ENCODE peak calls at places on chromosomes 11 and 22, in five cellular contexts. H is breast epithelium, I is heart left ventricle, X is NB4, W is IMR-90. O is an unnamed sample.

GRCh38 chr11:13551834-13552233 is 56.0 kb upstream of the PTH start:
- DNase-seq in H (no peak), I (no peak), X (no peak), W (no peak), O (no peak)

GRCh38 chr11:6771926-6772898 is at the start of gene OR2AG2:
- DNase-seq in H (no peak), I (no peak), X (peak), W (no peak), O (no peak)

GRCh38 chr11:118917488-118918127 is 8.1 kb downstream of the BCL9L start:
- DNase-seq in H (no peak), I (no peak), X (peak), W (peak), O (no peak)

GRCh38 chr11:101113540-101113939 is 16.1 kb downstream of the PGR start:
- DNase-seq in H (no peak), I (no peak), X (no peak), W (no peak), O (no peak)

GRCh38 chr11:67120881-67121710 is 2.0 kb downstream of the KDM2A start:
- DNase-seq in H (no peak), I (peak), X (peak), W (peak), O (peak)

GRCh38 chr11:34274712-34275398 is 83.0 kb downstream of the ABTB2 start:
- DNase-seq in H (peak), I (peak), X (no peak), W (peak), O (peak)

GRCh38 chr11:40306938-40307548 is 1152.4 kb downstream of the LRRC4C start:
- DNase-seq in H (no peak), I (no peak), X (peak), W (peak), O (no peak)

GRCh38 chr11:64834723-64835615 is 9.5 kb downstream of the CDC42BPG start:
- DNase-seq in H (peak), I (no peak), X (no peak), W (no peak), O (no peak)

GRCh38 chr11:134632347-134633119 is 220.5 kb upstream of the B3GAT1 start:
- DNase-seq in H (no peak), I (peak), X (no peak), W (no peak), O (no peak)

GRCh38 chr22:49727881-49728563 is 99.7 kb downstream of the BRD1 start:
- DNase-seq in H (peak), I (no peak), X (no peak), W (no peak), O (no peak)

GRCh38 chr22:50546326-50547230 is 879 bp downstream of the KLHDC7B start:
- DNase-seq in H (no peak), I (no peak), X (no peak), W (no peak), O (no peak)

GRCh38 chr11:121687961-121688566 is 235.3 kb upstream of the SORL1-AS1 start:
- DNase-seq in H (no peak), I (no peak), X (no peak), W (peak), O (no peak)

GRCh38 chr22:40950888-40951794 is at the start of gene RBX1:
- DNase-seq in H (peak), I (peak), X (peak), W (peak), O (peak)
- TF ChIP-seq POLR2A in H (peak), I (peak), X (peak), W (peak), O (peak)

GRCh38 chr11:61917357-61918109 is at the start of gene RAB3IL1:
- DNase-seq in H (no peak), I (peak), X (no peak), W (no peak), O (peak)

GRCh38 chr11:61917043-61917356 is 366 bp downstream of the RAB3IL1 start:
- DNase-seq in H (no peak), I (no peak), X (no peak), W (no peak), O (peak)

GRCh38 chr11:61919113-61919840 is 1.9 kb upstream of the RAB3IL1 start:
- DNase-seq in H (no peak), I (no peak), X (no peak), W (no peak), O (peak)

GRCh38 chr11:61919841-61920631 is 2.7 kb upstream of the RAB3IL1 start:
- DNase-seq in H (no peak), I (no peak), X (no peak), W (no peak), O (peak)

DNA sequence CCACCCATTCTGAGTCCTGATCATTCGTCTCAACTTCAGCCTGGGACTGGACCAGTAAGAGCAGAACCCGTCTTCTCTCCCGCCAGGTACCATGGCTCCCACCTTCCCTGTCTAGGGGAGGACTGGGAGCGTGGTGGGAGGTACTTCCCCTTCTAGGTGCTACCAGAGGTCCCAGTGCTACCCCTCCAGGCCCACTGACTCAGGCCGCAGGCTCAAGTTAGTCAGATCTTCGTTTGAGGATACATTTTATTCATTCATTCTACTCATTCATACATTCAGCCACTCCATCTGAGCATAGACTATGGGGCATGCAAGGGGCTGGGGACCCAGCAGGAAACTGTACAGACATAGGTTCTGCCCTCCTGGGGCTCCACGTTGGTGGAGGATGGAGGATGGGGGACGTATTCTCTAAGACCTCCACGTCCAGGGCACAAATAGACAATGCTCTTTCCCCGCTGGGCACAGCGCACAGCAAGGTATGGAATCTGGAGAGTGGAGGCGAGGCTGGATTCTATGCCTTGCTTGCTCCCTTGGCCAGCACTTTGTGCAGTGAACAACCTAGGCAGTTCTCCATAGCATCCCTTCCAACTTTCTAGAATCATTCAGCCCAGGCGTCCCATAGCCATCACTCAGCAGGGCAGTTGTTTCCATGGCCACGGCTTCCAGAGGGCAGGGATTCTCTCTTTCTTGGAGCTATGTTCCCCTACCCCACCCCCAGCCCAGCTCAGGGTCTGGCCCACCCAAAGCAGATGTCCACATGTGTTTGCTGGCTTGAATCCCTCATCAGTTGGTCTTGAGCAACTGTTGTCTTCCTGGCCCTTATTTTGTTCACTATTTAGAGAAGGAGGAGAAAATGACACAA is 1.1 kb upstream of the RAB3IL1 start:
- DNase-seq in H (no peak), I (no peak), X (no peak), W (no peak), O (peak)
- H3K4me3 ChIP-seq in H (peak), I (no peak), X (no peak), W (no peak), O (peak)

DNA sequence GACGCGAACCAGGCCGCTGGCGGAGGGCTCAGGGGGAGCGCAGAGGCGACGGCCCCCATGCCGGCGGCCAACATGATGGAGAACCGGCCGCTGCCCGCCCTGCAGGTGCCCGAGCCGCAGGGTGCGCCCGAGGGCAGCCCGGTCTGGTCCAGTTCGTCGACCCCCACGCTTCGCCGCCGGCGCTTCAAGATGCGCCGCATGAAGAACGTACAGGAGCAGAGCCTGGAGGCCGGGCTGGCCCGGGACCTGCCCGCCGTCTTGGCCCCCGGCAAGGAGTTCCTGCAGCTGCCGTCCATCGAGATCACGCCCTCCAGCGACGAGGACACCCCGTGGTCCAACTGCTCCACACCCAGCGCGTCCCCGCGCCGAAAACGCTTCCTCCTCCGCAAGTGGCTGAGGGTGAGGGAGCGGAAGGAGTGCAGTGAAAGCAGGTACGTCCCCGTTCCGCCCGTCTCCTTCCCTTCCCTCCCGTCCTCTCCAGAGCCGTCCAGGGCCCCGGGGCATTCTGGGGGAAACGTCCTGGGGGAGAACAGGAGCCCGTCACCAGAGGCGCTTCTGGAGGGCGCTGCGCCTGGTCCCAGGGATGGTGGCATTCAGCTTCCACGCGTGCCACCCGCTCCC is 777 bp downstream of the GRAMD1B start:
- DNase-seq in H (no peak), I (peak), X (peak), W (peak), O (peak)
- TF ChIP-seq POLR2A in H (no peak), I (no peak), X (no peak), W (no peak), O (no peak)

GRCh38 chr11:2446590-2447252 is 1.9 kb downstream of the KCNQ1 start:
- DNase-seq in H (no peak), I (peak), X (peak), W (no peak), O (no peak)
- H3K4me3 ChIP-seq in H (no peak), I (no peak), X (no peak), W (no peak), O (peak)

GRCh38 chr11:66008095-66008467 is 3.7 kb upstream of the CST6 start:
- DNase-seq in H (no peak), I (no peak), X (no peak), W (no peak), O (no peak)

GRCh38 chr11:66007201-66007634 is 4.6 kb upstream of the CST6 start:
- DNase-seq in H (no peak), I (no peak), X (peak), W (no peak), O (no peak)

GRCh38 chr11:66006891-66007176 is 4.5 kb downstream of the BANF1 start:
- DNase-seq in H (no peak), I (no peak), X (no peak), W (no peak), O (no peak)

GRCh38 chr11:66004186-66004585 is 1.9 kb downstream of the BANF1 start:
- DNase-seq in H (no peak), I (no peak), X (no peak), W (no peak), O (no peak)

DNA sequence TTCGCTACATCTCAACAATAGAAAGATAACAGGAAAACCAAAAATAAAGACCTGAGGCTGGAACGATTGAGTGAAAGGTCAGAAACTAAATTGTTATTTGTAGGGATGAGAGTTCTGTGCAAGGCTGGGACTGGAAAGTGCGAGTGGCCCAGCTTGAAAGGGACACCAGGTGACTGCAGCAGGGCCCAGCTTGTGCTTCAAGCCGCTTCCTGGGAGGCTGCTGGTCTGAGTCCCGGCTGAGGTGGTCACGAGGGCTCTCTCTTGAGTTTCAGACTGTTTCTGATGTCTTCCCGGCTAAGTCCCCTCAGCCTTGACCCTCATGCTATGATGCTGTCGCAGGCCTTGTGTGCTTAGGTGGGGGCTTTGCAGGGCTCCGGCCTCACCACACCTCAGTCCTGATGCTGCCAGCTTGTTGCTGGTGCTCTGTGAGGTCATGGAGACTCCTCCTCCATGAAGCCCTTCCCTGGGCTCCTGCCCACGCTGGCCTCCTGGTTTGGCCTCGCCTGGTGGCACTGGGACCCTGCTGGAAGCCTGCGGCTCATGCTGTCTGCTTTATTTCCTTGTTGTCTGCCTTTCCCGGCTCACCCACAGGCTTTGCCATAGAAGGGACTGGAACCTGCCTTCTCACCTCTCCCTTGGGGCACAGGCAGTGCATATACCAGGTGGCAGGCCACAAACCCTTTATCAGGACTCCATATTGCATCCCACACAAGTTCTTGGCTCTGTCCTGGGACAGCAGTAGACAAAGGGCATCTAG is 4.0 kb downstream of the BANF1 start:
- DNase-seq in H (no peak), I (no peak), X (no peak), W (no peak), O (no peak)
- TF ChIP-seq POLR2A in H (no peak), I (no peak), X (no peak), W (no peak), O (no peak)

DNA sequence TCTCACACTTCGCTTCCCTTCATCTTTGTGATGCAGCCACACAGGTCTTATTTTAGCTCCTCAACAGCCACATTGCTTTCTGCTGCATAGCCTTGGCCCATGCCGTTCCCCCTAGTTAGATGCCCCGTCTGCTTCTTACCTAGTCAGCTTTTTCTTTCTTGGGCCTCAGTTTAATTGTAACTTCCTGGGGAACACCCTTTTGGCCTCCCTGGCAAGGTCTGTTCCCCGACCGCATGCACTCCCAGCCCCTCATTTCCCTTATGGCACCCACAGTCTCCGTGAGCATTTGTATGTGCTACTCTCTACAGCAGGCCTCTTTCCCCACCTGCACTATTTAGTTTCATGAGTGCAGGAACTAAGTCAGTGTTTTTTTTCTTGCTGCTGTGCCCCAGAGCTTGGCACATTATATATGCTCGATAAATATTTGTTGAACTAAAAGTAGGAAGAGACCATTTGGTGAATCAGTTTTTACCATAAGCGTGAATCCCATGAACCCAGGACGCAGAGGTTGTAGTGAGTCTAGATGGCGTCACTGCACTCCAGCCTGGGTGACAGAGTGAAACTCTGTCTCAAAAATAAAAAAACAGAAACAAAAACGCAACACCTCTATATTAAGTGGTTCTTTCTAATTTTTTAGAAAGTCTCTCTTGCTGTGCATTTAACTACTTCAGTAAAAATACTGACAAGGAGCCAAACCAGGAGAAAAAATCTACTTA is 38.5 kb downstream of the TNRC6B start:
- DNase-seq in H (no peak), I (no peak), X (no peak), W (no peak), O (no peak)
- H3K4me3 ChIP-seq in H (no peak), I (no peak), X (no peak), W (no peak), O (no peak)

DNA sequence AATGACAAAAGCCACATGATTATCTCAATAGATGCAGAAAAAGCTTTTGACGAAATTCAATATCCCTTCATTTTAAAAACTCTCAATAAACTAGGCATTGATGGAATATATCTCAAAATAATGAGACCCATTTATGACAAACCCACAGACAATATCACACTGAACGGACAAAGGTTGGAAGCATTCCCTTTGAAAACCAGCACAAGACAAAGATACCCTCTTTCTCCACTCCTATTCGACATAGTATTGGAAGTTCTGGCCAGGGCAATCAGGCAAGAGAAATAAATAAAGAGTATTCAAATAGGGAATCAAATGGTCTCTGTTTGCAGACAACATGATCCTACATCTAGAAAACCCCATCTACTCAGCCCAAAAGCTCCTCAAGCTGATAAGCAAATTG is 52.0 kb downstream of the CASP12 start:
- DNase-seq in H (no peak), I (no peak), X (no peak), W (no peak), O (no peak)
- TF ChIP-seq POLR2A in H (no peak), I (no peak), X (no peak), W (no peak), O (no peak)

DNA sequence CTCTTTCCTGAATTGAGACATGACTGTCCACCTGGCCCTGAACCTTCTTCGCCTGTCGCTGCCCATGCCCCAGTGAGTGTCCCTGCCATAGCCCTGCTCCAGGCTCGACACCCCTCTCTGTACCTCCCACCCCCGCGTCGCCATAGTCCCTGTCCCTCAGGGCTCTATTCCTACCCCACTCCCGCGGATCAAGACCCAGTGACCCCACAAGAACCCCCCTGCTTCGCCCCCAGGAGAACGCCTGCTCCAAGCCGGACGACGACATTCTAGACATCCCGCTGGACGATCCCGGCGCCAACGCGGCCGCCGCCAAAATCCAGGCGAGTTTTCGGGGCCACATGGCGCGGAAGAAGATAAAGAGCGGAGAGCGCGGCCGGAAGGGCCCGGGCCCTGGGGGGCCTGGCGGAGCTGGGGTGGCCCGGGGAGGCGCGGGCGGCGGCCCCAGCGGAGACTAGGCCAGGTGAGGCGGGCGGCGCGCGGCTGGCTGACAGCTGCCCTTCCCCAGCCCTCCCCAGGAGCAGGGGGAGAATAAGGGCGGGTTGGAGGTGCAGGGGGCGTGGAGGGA is 5.6 kb downstream of the NRGN start:
- DNase-seq in H (no peak), I (no peak), X (no peak), W (no peak), O (no peak)
- H3K4me3 ChIP-seq in H (peak), I (no peak), X (no peak), W (no peak), O (peak)

GRCh38 chr11:63671322-63672155 is at the start of gene ATL3:
- DNase-seq in H (peak), I (peak), X (peak), W (peak), O (peak)
- TF ChIP-seq POLR2A in H (peak), I (peak), X (no peak), W (no peak), O (no peak)

GRCh38 chr11:46743043-46743442 is 24.0 kb downstream of the F2 start:
- DNase-seq in H (no peak), I (no peak), X (no peak), W (no peak), O (no peak)
- H3K4me3 ChIP-seq in H (no peak), I (no peak), X (no peak), W (no peak), O (no peak)

O was measured in suprapubic skin.